ENCODE peak calls at places on chromosomes 5 and 9, in six cellular contexts. F, K, S, P, O and I are unnamed samples.

GRCh38 chr5:146151970-146152369 is 30.5 kb downstream of the LARS1 start:
- DNase-seq in F (no peak), K (no peak), S (no peak), P (no peak), O (no peak), I (no peak)

GRCh38 chr5:76402251-76402879 is 720 bp upstream of the IQGAP2 start:
- DNase-seq in F (no peak), K (peak; percentile 80), S (no peak), P (peak; percentile 83), O (no peak), I (no peak)

GRCh38 chr5:73365301-73365853 is 83.2 kb downstream of the FOXD1 start:
- DNase-seq in F (peak; percentile 64), K (no peak), S (no peak), P (no peak), O (no peak), I (peak; percentile 85)

GRCh38 chr5:9251379-9251980 is 294.4 kb downstream of the SEMA5A start:
- DNase-seq in F (peak; percentile 17), K (no peak), S (peak; percentile 46), P (no peak), O (no peak), I (no peak)

GRCh38 chr9:74719306-74719705 is 168.4 kb downstream of the TRPM6 start:
- DNase-seq in F (no peak), K (no peak), S (no peak), P (no peak), O (no peak), I (no peak)

GRCh38 chr9:126440938-126441337 is 114.3 kb downstream of the MVB12B start:
- DNase-seq in F (no peak), K (no peak), S (no peak), P (no peak), O (no peak), I (no peak)

GRCh38 chr9:127786773-127787123 is 914 bp downstream of the CDK9 start:
- DNase-seq in F (peak; percentile 71), K (no peak), S (no peak), P (no peak), O (no peak), I (no peak)

GRCh38 chr9:35791321-35791921 is at the start of gene NPR2:
- DNase-seq in F (peak; percentile 54), K (no peak), S (no peak), P (no peak), O (no peak), I (no peak)

GRCh38 chr5:107301959-107302840 is 368.5 kb downstream of the EFNA5 start:
- DNase-seq in F (no peak), K (no peak), S (no peak), P (no peak), O (no peak), I (no peak)

GRCh38 chr5:157892974-157893373 is 34.0 kb upstream of the CLINT1 start:
- DNase-seq in F (no peak), K (no peak), S (no peak), P (no peak), O (no peak), I (no peak)

GRCh38 chr5:54793612-54794436 is 191.6 kb downstream of the ESM1 start:
- DNase-seq in F (no peak), K (no peak), S (no peak), P (peak; percentile 31), O (no peak), I (no peak)

GRCh38 chr5:163509288-163510040 is 4.0 kb downstream of the MAT2B start:
- DNase-seq in F (peak; percentile 45), K (no peak), S (no peak), P (no peak), O (no peak), I (peak; percentile 78)

GRCh38 chr5:176629317-176629852 is 949 bp downstream of the SNCB start:
- DNase-seq in F (no peak), K (no peak), S (no peak), P (no peak), O (no peak), I (no peak)

GRCh38 chr5:9192286-9192685 is 353.6 kb downstream of the SEMA5A start:
- DNase-seq in F (no peak), K (no peak), S (no peak), P (no peak), O (no peak), I (no peak)

GRCh38 chr9:93315960-93316359 is 132.0 kb downstream of the WNK2 start:
- DNase-seq in F (no peak), K (no peak), S (no peak), P (no peak), O (no peak), I (no peak)